ENCODE peak calls at places on chromosomes 7 and 10, in five cellular contexts. Z, G, N, C and Q are unnamed samples.

GRCh38 chr10:36181421-36181820 is 539.3 kb upstream of the FZD8 start:
- DNase-seq in C (no peak), N (no peak), G (peak; percentile 13), Z (no peak), Q (no peak)

GRCh38 chr7:98922392-98923107 is 44.2 kb downstream of the TRRAP start:
- DNase-seq in G (peak; percentile 86), C (no peak), Z (peak; percentile 56), N (no peak), Q (no peak)

GRCh38 chr7:73429622-73430505 is 3.7 kb upstream of the FZD9 start:
- DNase-seq in G (no peak), C (no peak), Z (no peak), N (no peak), Q (no peak)

GRCh38 chr10:3534433-3534832 is 250.6 kb downstream of the KLF6 start:
- DNase-seq in C (no peak), N (no peak), Z (no peak), G (no peak), Q (no peak)

GRCh38 chr10:17077251-17077904 is 52.2 kb downstream of the CUBN start:
- DNase-seq in G (no peak), N (no peak), Z (no peak), C (no peak), Q (no peak)

GRCh38 chr10:77162697-77163096 is 474.9 kb downstream of the KCNMA1 start:
- DNase-seq in Z (no peak), N (no peak), G (peak; percentile 48), C (no peak), Q (no peak)

GRCh38 chr7:126803060-126803665 is 449.6 kb downstream of the GRM8 start:
- DNase-seq in C (no peak), Z (peak; percentile 85), G (peak; percentile 76), N (peak; percentile 68), Q (no peak)

GRCh38 chr10:75654171-75654772 is 222.8 kb downstream of the LRMDA start:
- DNase-seq in C (no peak), G (peak; percentile 53), N (no peak), Z (no peak), Q (no peak)

GRCh38 chr7:30201161-30201666 is 66.4 kb downstream of the MTURN start:
- DNase-seq in C (no peak), Z (no peak), G (no peak), N (no peak), Q (no peak)

GRCh38 chr7:158541330-158542010 is 46.2 kb downstream of the PTPRN2 start:
- DNase-seq in C (no peak), G (no peak), Z (no peak), N (no peak), Q (no peak)

GRCh38 chr7:16646427-16647081 is 573 bp downstream of the BZW2 start:
- DNase-seq in N (no peak), Z (peak; percentile 29), C (no peak), G (peak; percentile 40), Q (no peak)

GRCh38 chr10:35795131-35795819 is 153.2 kb upstream of the FZD8 start:
- DNase-seq in Z (no peak), N (no peak), C (no peak), G (peak; percentile 77), Q (no peak)

GRCh38 chr7:79221211-79221610 is 232.3 kb downstream of the MAGI2 start:
- DNase-seq in N (no peak), G (no peak), Z (no peak), C (no peak), Q (no peak)

GRCh38 chr7:12403287-12404181 is at the start of gene VWDE:
- DNase-seq in Z (peak; percentile 55), N (peak; percentile 80), C (no peak), G (peak; percentile 23), Q (peak; percentile 86)

DNA sequence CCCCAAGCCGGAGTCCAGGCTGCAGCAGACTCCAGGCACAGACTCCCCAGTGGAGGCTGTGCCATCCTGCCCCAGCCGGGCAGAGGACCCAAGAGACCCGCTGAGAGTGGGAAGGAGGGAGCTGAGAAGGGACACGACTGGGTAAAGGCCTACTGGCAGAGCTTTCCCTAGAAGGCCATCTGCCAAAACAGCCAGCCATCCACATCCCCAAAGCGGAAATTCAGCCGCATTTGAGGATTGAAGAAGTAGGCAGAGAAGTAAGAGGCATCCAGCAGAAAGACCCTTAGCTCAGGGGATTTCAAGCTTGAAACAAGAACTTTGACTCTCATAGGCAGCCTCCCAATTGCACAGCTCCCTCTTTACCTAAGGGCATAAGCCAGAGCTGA is 853 bp downstream of the CPXM2 start:
- DNase-seq in N (no peak), Z (no peak), C (no peak), G (no peak), Q (no peak)
- H3K4me3 ChIP-seq in N (no peak overlapping the region), Z (no peak overlapping the region), C (peak overlapping the region; percentile 72), G (no peak overlapping the region), Q (no peak overlapping the region)

DNA sequence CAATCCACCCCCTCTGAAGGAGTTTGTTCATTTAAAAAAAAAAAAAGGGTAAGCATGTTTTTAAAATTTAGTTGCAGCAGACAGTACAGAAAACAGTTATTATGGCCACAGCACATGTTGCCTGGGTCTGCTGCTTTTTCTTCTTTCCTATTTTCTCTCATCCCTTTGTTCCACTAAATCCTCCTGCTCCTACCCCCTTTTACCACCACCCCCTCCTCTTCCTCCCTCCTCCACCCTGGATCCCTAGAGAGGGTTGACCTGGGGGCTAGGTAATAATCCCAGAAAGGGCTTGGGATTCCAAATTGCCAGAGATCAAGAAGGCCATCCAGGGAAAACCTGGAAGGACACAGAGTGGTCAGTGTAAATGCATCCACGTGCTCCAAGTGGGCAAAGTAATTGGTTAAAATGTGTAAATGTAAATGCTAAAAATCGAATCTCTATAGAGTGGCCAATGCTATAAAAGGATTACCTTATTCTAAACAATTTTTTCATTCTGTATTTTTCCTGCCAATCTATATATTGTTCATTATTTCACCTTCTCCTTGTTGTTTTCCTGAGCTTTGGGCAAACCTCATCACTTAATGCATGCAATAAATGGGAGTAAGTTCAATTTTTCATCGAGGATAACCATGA is 89.0 kb upstream of the PIK3CG start:
- DNase-seq in C (no peak), N (no peak), Z (no peak), G (no peak), Q (no peak)
- H3K4me3 ChIP-seq in C (no peak overlapping the region), N (peak overlapping the region; percentile 51), Z (no peak overlapping the region), G (no peak overlapping the region), Q (no peak overlapping the region)

DNA sequence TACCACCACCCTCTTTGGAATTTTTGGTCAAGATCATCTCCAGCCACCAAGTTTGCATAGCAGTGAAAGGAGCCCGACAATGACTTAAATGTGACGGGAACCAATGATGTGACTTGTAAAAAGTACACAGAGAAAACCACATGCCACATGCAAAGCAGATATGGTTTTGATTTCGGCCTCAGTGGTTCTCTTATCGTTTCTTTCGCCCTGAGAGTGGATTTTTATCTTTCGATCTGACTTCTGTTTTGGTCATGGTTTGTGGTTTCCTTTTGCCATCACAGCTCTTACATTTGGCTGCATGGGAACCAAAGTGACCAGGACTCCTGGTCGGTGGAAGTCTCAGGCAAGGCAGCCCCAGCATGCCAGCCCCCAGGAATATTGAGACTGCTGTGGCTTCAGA is 31.5 kb downstream of the TCF7L2 start:
- DNase-seq in Z (no peak), N (no peak), C (no peak), G (peak; percentile 48), Q (no peak)
- H3K4me3 ChIP-seq in Z (no peak overlapping the region), N (no peak overlapping the region), C (no peak overlapping the region), G (no peak overlapping the region), Q (no peak overlapping the region)

GRCh38 chr10:116879817-116880216 is 30.5 kb downstream of the ENO4 start:
- DNase-seq in G (no peak), Z (no peak), C (no peak), N (no peak), Q (no peak)
- H3K4me3 ChIP-seq in G (no peak overlapping the region), Z (no peak overlapping the region), C (no peak overlapping the region), N (no peak overlapping the region), Q (no peak overlapping the region)